ENCODE peak calls at places on chromosomes 2 and 18, in seven cellular contexts. P is uterus, M is lung, W is psoas muscle, C is breast epithelium, S is adrenal gland, Q is SJSA1. G is an unnamed sample.

GRCh38 chr2:128408349-128409305 is 90.0 kb upstream of the HS6ST1 start:
- DNase-seq in P (no peak), M (peak; percentile 26), W (no peak), C (peak; percentile 89), S (no peak), Q (peak; percentile 69), G (peak; percentile 29)

GRCh38 chr2:58521803-58522602 is 280.9 kb upstream of the FANCL start:
- DNase-seq in P (no peak), M (no peak), W (no peak), C (no peak), S (no peak), Q (no peak), G (no peak)

GRCh38 chr2:1841461-1841860 is 97.1 kb upstream of the PXDN start:
- DNase-seq in P (no peak), M (no peak), W (no peak), C (no peak), S (no peak), Q (no peak), G (no peak)

GRCh38 chr2:231693956-231694355 is 14.4 kb upstream of the PTMA start:
- DNase-seq in P (no peak), M (no peak), W (no peak), C (no peak), S (no peak), Q (no peak), G (no peak)

GRCh38 chr2:158724803-158725271 is 70.3 kb upstream of the DAPL1 start:
- DNase-seq in P (no peak), M (peak; percentile 67), W (no peak), C (peak; percentile 35), S (no peak), Q (no peak), G (no peak)

GRCh38 chr2:46273919-46274318 is 23.3 kb upstream of the EPAS1 start:
- DNase-seq in P (no peak), M (no peak), W (no peak), C (no peak), S (no peak), Q (no peak), G (no peak)

GRCh38 chr2:170917957-170918356 is 11.1 kb upstream of the GORASP2 start:
- DNase-seq in P (no peak), M (no peak), W (no peak), C (no peak), S (no peak), Q (no peak), G (no peak)

GRCh38 chr2:240965296-240965904 is 33.0 kb upstream of the SNED1 start:
- DNase-seq in P (no peak), M (no peak), W (peak; percentile 5), C (no peak), S (no peak), Q (peak; percentile 42), G (peak; percentile 51)

GRCh38 chr2:98757904-98758421 is 27.0 kb upstream of the MGAT4A start:
- DNase-seq in P (peak; percentile 53), M (peak; percentile 88), W (peak; percentile 55), C (peak; percentile 92), S (peak; percentile 74), Q (no peak), G (no peak)

GRCh38 chr2:25894135-25894830 is 16.0 kb upstream of the ASXL2 start:
- DNase-seq in P (no peak), M (no peak), W (no peak), C (no peak), S (peak; percentile 38), Q (no peak), G (no peak)

DNA sequence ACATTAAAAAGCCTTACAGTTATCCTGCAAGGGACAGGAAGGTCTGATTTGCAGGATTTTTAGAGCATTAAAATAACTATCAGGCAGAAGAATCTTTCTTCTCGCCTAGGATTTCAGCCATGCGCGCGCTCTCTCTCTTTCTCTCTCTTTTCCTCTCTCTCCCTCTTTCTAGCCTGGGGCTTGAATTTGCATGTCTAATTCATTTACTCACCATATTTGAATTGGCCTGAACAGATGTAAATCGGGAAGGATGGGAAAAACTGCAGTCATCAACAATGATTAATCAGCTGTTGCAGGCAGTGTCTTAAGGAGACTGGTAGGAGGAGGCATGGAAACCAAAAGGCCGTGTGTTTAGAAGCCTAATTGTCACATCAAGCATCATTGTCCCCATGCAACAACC is 136.9 kb downstream of the MEIS1 start:
- DNase-seq in P (no peak), M (no peak), W (no peak), C (no peak), S (no peak), Q (no peak), G (no peak)
- H3K27me3 ChIP-seq in P (no peaks in the 10 kb centered on the region), M (no peaks in the 10 kb centered on the region), W (peaks cover 30% of the 10 kb centered on the region), C (peaks cover 15% of the 10 kb centered on the region), S (no peaks in the 10 kb centered on the region), Q (no peaks in the 10 kb centered on the region), G (no peaks in the 10 kb centered on the region)

DNA sequence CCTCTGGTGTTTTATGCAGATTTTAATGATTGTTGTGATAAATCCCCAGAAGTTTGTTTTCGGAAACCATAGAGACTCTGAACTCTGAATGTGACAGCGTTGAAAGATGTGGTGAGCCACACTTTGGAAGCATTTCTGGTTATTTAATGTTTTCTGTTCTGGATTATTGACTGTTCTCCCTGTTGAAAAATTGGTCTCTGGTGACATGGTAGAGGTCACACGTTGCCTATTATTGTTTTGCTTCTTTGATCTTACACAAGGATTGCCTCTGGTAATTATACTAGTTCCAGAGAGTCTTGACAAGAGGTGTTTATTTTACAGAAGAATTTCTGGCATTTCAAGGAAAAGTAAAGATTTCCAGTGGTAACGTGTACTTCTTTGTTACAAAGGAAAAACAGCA is 127.1 kb downstream of the GREB1L start:
- DNase-seq in P (no peak), M (no peak), W (no peak), C (no peak), S (no peak), Q (no peak), G (no peak)
- H3K4me3 ChIP-seq in P (no peak overlapping the region), M (no peak overlapping the region), W (no peak overlapping the region), C (no peak overlapping the region), S (no peak overlapping the region), Q (no peak overlapping the region), G (no peak overlapping the region)

GRCh38 chr2:218659988-218660358 is 490 bp downstream of the BCS1L start:
- DNase-seq in P (no peak), M (no peak), W (no peak), C (no peak), S (no peak), Q (no peak), G (no peak)

GRCh38 chr2:218662377-218662776 is 2.9 kb downstream of the BCS1L start:
- DNase-seq in P (no peak), M (no peak), W (no peak), C (no peak), S (no peak), Q (no peak), G (no peak)

GRCh38 chr2:218662827-218663226 is 3.3 kb downstream of the BCS1L start:
- DNase-seq in P (no peak), M (no peak), W (no peak), C (no peak), S (no peak), Q (no peak), G (no peak)

GRCh38 chr2:218658671-218659257 is 659 bp downstream of the ZNF142 start:
- DNase-seq in P (no peak), M (peak; percentile 44), W (no peak), C (no peak), S (peak; percentile 26), Q (no peak), G (no peak)

DNA sequence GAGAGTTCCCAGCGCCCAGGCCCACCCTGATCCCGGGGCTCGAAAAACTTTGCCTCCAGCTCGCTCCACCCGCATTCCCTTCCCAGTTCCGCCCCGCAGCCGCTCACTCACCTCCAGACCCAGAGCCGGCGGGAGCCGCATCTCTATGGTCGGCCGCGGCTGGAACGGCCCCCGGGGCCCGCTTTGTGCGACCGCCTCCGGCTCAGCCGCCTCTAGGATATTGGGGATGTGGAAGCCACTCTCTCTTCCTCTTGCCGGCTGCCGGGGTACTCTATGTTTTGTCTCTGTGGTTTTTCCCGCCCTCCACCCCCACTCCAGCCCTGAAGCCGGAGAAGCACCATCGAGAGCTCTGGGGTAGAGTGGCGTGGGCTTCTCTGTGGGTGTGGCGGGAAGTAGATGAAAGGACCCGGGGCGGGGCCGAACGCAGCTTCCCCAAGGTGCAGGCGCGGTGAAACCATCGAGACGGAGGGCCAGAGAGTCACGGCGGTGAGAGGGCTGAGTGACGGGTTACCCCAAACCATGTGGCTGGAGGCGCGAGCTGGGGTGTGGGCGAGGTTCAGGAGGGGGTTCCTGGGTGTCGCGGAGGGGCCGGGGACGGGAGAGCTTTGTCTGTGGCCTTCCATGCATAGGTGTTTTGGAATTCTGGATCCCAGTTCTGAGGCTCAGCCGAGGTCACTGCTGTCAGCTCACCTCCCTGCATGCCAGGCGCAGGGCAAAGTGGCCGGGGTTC is at the start of the genes BCS1L and ZNF142:
- DNase-seq in P (peak; percentile 91), M (peak; percentile 93), W (peak; percentile 93), C (peak; percentile 83), S (peak; percentile 93), Q (peak; percentile 92), G (peak; percentile 94)
- H3K36me3 ChIP-seq in P (no peaks in the 10 kb centered on the region), M (peaks cover 24% of the 10 kb centered on the region), W (peaks cover 71% of the 10 kb centered on the region), C (peaks cover 7% of the 10 kb centered on the region), S (peaks cover 52% of the 10 kb centered on the region), Q (peaks cover 77% of the 10 kb centered on the region), G (peaks cover 54% of the 10 kb centered on the region)

DNA sequence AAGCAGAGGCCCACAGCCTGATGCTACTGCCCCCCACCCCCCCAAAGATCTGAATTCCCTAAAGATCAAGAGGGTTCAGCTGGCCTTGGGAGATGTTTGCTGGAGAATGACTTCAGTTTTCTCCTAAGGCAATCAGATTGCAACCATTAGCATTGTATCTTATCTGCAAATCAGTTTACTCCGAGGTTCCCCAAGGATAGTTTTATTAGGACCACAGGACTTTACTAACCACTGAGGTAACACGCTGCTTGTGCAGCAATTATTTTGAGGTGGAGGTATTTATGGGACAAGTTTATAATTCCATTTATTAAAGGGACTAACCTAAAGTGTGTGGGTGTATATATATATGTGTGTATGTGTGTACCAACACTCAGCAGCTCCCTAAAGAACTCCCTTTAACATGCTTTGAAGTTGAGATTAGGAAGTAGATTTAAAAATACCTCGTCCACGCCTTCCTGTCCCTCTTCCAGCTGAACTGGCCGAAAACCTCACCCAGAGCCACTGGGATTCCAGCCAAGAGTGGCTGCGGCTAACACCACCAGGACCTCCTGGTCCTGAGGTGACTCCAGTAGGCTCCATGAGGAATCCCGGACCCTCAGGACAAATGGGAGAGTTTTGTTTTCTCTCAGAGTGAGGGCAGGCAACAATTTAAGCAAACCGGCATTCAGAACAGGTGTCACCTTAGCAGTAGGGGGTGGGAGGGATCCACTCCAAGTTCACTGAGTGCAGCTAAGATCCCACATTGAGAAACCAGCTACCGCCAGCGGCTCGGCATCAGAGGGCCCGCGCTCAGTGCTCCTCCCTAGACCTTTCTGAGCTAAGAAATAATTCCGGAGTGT is 3.0 kb upstream of the DLX1 start:
- DNase-seq in P (no peak), M (no peak), W (no peak), C (no peak), S (no peak), Q (no peak), G (no peak)
- H3K27me3 ChIP-seq in P (peaks cover 66% of the 10 kb centered on the region), M (peaks cover 10% of the 10 kb centered on the region), W (peaks cover 77% of the 10 kb centered on the region), C (peaks cover 70% of the 10 kb centered on the region), S (peaks cover 70% of the 10 kb centered on the region), Q (no peaks in the 10 kb centered on the region), G (peaks cover 28% of the 10 kb centered on the region)

G was measured in RWPE2.